ENCODE peak calls at places on chromosomes 13 and 19, in ten cellular contexts. N is epithelial cell of esophagus; V is A172; O is activated CD8-positive, alpha-beta memory T cell treated with anti-CD3 and anti-CD28 coated beads, Interleukin-2, amount 50 U/mL, for 48 hours; D is MCF 10A; T is NCI-H345; M is NCI-H526; H is activated CD4-positive, alpha-beta T cell treated with anti-CD3 and anti-CD28 coated beads for 48 hours; S is CD8-positive, alpha-beta T cell; B is C1 segment of cervical spinal cord. J is an unnamed sample.

GRCh38 chr13:40283666-40284065 is 382.8 kb downstream of the FOXO1 start:
- DNase-seq in N (peak; percentile 95), V (no peak), O (no peak), D (no peak), T (no peak), M (no peak), H (no peak), S (no peak), B (no peak), J (peak; percentile 87)

GRCh38 chr19:33812388-33813330 is 16.0 kb downstream of the KCTD15 start:
- DNase-seq in N (no peak), V (no peak), O (no peak), D (no peak), T (no peak), M (no peak), H (no peak), S (no peak), B (no peak), J (no peak)

GRCh38 chr19:46489445-46490272 is 6.0 kb downstream of the PNMA8B start:
- DNase-seq in N (peak; percentile 29), V (no peak), O (no peak), D (no peak), T (no peak), M (peak; percentile 36), H (no peak), S (no peak), B (no peak), J (no peak)

GRCh38 chr19:19420570-19421301 is 15.3 kb downstream of the GATAD2A start:
- DNase-seq in N (no peak), V (no peak), O (no peak), D (no peak), T (no peak), M (no peak), H (peak; percentile 43), S (peak; percentile 41), B (no peak), J (no peak)

GRCh38 chr13:48708764-48709163 is 55.0 kb downstream of the CYSLTR2 start:
- DNase-seq in N (no peak), V (no peak), O (no peak), D (no peak), T (no peak), M (no peak), H (no peak), S (no peak), B (no peak), J (no peak)

GRCh38 chr19:49149652-49150105 is 5.5 kb downstream of the HRC start:
- DNase-seq in N (peak; percentile 76), V (peak; percentile 42), O (no peak), D (peak; percentile 89), T (peak; percentile 62), M (peak; percentile 92), H (no peak), S (no peak), B (no peak), J (peak; percentile 81)

GRCh38 chr13:103263448-103263847 is 197.2 kb upstream of the SLC10A2 start:
- DNase-seq in N (no peak), V (no peak), O (no peak), D (no peak), T (no peak), M (no peak), H (no peak), S (no peak), B (no peak), J (no peak)

GRCh38 chr13:76425930-76426329 is 460.3 kb downstream of the KCTD12 start:
- DNase-seq in N (peak; percentile 31), V (no peak), O (no peak), D (peak; percentile 29), T (no peak), M (no peak), H (no peak), S (no peak), B (no peak), J (peak; percentile 10)

GRCh38 chr13:60627071-60627686 is 230.2 kb downstream of the TDRD3 start:
- DNase-seq in N (peak; percentile 56), V (peak; percentile 30), O (no peak), D (peak; percentile 58), T (peak; percentile 12), M (peak; percentile 72), H (peak; percentile 24), S (no peak), B (no peak), J (no peak)

GRCh38 chr13:97660488-97661086 is 226.6 kb downstream of the RAP2A start:
- DNase-seq in N (no peak), V (peak; percentile 49), O (no peak), D (no peak), T (no peak), M (no peak), H (no peak), S (no peak), B (no peak), J (no peak)